ENCODE peak calls at places on chromosomes 6 and 20, in seven cellular contexts. B is cardiac muscle cell, M is iPS DF 6.9, W is colonic mucosa, K is DND-41, H is Peyer's patch, T is fibroblast of lung. F is an unnamed sample. For H3K9me3 and H3K36me3, the result is how much of the 10 kb centered on the place peaks cover.

GRCh38 chr6:158663465-158664167 is 13.8 kb downstream of the SYTL3 start:
- DNase-seq in B (no peak), M (no peak), W (no peak), K (no peak), H (no peak), T (no peak), F (no peak)

GRCh38 chr20:48941467-48941866 is 20.0 kb downstream of the ARFGEF2 start:
- DNase-seq in B (no peak), M (no peak), W (no peak), K (no peak), H (no peak), T (no peak), F (peak)

GRCh38 chr20:34268851-34269668 is 27.8 kb downstream of the ASIP start:
- DNase-seq in B (peak), M (no peak), W (peak), K (no peak), H (peak), T (peak), F (no peak)

GRCh38 chr6:118284736-118285360 is 263.2 kb upstream of the PLN start:
- DNase-seq in B (peak), M (no peak), W (no peak), K (no peak), H (no peak), T (peak), F (no peak)

GRCh38 chr6:52543729-52544324 is 33.0 kb downstream of the TRAM2 start:
- DNase-seq in B (peak), M (no peak), W (no peak), K (no peak), H (no peak), T (no peak), F (no peak)

GRCh38 chr6:3394671-3395070 is 62.2 kb downstream of the SLC22A23 start:
- DNase-seq in B (no peak), M (no peak), W (no peak), K (no peak), H (no peak), T (no peak), F (no peak)

GRCh38 chr6:72952808-72953630 is 272.3 kb downstream of the KHDC1L start:
- DNase-seq in B (peak), M (no peak), W (no peak), K (no peak), H (no peak), T (peak), F (no peak)

GRCh38 chr20:53291548-53291947 is 302.1 kb downstream of the ZNF217 start:
- DNase-seq in B (no peak), M (peak), W (no peak), K (peak), H (no peak), T (no peak), F (no peak)

GRCh38 chr6:91476000-91476399 is 889.1 kb upstream of the MAP3K7 start:
- DNase-seq in B (peak), M (no peak), W (peak), K (peak), H (no peak), T (peak), F (no peak)

GRCh38 chr20:50891138-50891537 is 40.1 kb downstream of the ADNP start:
- DNase-seq in B (peak), M (no peak), W (no peak), K (no peak), H (no peak), T (peak), F (no peak)

GRCh38 chr6:53916804-53917463 is 122.1 kb downstream of the LRRC1 start:
- DNase-seq in B (no peak), M (no peak), W (no peak), K (no peak), H (no peak), T (no peak), F (no peak)

GRCh38 chr6:5730586-5731263 is 276.0 kb downstream of the NRN1 start:
- DNase-seq in B (peak), M (no peak), W (no peak), K (no peak), H (no peak), T (peak), F (no peak)

DNA sequence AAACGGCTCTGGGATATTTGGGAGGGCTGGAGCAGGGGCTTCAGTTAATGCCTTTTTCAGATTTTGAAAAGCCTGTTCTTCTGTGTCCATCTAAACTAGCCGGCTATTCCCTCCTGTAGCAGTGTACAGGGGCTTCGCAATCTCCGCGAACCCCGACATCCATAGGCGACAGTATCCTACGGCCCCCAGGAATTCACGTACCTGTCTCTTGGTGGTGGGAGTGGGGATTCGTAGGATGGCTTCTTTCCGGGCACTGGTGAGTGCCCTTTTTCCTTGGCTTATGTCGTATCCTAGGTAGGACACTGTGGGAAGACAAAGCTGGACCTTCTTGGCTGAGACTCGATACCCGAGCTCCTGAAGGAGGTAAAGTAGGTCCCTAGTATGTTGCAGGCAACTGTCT is 153.1 kb downstream of the TRIM27 start:
- DNase-seq in B (no peak), M (no peak), W (no peak), K (no peak), H (no peak), T (no peak), F (no peak)
- H3K9me3 ChIP-seq in B (under half), M (under half), W (under half), K (under half), H (under half), T (under half), F (under half)

DNA sequence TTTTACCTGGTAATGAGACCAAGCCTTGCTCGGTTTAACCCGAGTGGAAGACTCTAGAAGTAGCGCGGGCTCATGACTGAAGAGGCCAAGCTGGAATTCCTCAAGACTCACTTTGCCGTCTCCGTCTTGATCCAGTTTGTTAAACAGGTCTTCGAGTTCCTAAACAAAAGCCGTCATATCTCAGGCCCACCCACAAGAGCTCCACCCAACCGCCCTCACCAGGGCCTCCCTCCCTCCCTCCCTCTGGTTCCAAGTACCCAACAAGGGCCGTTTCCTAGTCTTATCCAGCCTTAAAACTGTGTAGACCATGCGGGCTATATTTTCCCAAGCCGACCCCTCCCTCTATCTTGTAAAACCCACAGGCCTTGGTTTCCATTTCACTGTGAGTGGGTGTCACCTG is 81.4 kb downstream of the NINL start:
- DNase-seq in B (no peak), M (no peak), W (no peak), K (no peak), H (no peak), T (no peak), F (no peak)
- H3K36me3 ChIP-seq in B (under half), M (under half), W (under half), K (half or more), H (under half), T (under half), F (under half)

GRCh38 chr6:169387809-169388383 is 134.2 kb upstream of the THBS2 start:
- DNase-seq in B (no peak), M (no peak), W (no peak), K (no peak), H (no peak), T (no peak), F (no peak)
- H3K27ac ChIP-seq in B (no peak), M (no peak), W (no peak), K (no peak), H (no peak), T (no peak), F (no peak)

DNA sequence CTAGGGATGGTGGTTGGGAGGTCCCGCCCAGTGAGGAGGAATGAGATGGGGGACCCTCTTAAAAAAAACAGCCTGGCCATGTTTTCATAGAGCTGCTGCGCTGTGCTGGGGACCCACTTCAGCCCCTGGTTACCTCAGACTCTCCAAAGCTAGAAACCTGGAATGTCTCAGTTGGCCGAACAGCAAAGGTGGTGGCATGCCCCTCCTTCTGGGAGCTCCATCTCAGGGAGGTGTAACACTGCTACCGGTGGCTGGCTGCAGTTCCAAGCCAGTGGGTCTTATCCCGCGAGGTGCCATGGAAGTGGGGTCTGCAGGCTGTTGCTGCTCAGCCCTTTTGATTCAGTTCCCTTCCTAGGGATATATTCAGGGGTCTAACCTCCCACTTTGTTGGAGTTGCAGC is 35.7 kb upstream of the TFB1M start:
- DNase-seq in B (no peak), M (no peak), W (no peak), K (no peak), H (no peak), T (no peak), F (no peak)
- H3K9me3 ChIP-seq in B (under half), M (under half), W (under half), K (under half), H (under half), T (under half), F (under half)

GRCh38 chr6:82904860-82905259 is 160.8 kb downstream of the UBE3D start:
- DNase-seq in B (no peak), M (no peak), W (no peak), K (no peak), H (no peak), T (no peak), F (no peak)
- H3K36me3 ChIP-seq in B (under half), M (under half), W (under half), K (under half), H (under half), T (under half), F (under half)

GRCh38 chr20:10621159-10621558 is 52.6 kb downstream of the JAG1 start:
- DNase-seq in B (no peak), M (no peak), W (no peak), K (no peak), H (no peak), T (no peak), F (no peak)

GRCh38 chr20:10626896-10627295 is 46.9 kb downstream of the JAG1 start:
- DNase-seq in B (peak), M (no peak), W (no peak), K (no peak), H (no peak), T (peak), F (no peak)

GRCh38 chr20:10625641-10626040 is 48.2 kb downstream of the JAG1 start:
- DNase-seq in B (no peak), M (no peak), W (no peak), K (no peak), H (no peak), T (no peak), F (no peak)

GRCh38 chr20:10619427-10619826 is 54.4 kb downstream of the JAG1 start:
- DNase-seq in B (peak), M (no peak), W (no peak), K (no peak), H (no peak), T (peak), F (peak)

DNA sequence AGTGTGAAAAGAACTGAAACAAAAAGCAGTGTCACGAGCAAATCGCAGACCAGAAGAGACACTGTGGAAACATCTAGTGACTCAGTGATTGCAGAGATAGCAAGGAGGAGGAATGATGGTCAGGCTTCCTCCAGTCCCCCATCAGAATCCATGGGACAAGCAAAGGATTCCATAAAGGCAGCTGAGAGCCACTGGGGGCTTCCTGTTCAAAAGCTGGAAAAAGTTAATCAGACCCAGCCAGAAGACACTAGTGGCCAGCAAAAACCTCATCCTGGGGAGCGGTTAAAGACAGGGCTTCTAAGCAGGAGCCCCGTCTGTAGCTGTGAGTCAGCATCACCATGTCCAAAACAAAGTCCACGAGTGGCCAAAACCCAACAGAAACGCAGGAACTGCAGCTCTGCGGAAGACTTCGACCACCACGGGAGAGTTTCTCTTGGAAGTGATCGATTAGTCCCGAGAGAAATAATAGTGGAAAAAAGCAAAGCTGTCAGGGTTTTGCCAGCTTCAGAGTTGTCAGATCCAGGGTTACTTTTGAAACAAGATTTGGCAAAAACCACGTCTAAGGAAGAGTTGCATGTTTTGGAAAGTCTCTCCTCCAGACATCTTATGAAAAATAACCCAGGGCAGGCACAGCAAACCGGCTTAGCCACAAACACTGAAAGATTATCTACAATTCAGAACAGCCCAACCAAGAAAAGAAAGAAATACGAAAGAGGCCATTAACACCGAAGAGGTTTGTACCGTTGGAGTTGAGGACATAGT is 51.0 kb downstream of the JAG1 start:
- DNase-seq in B (peak), M (no peak), W (no peak), K (no peak), H (no peak), T (peak), F (no peak)
- H3K27ac ChIP-seq in B (no peak), M (no peak), W (peak), K (no peak), H (peak), T (peak), F (no peak)

GRCh38 chr6:133741375-133741861 is 147.5 kb upstream of the TCF21 start:
- DNase-seq in B (peak), M (no peak), W (no peak), K (no peak), H (no peak), T (peak), F (no peak)
- H3K9me3 ChIP-seq in B (under half), M (under half), W (under half), K (under half), H (under half), T (under half), F (under half)

GRCh38 chr20:31785089-31785488 is 34.1 kb upstream of the MYLK2 start:
- DNase-seq in B (no peak), M (no peak), W (no peak), K (no peak), H (no peak), T (no peak), F (no peak)

GRCh38 chr20:31780839-31781238 is 38.3 kb upstream of the MYLK2 start:
- DNase-seq in B (no peak), M (no peak), W (no peak), K (no peak), H (no peak), T (no peak), F (no peak)

GRCh38 chr20:31781945-31782344 is 37.2 kb upstream of the MYLK2 start:
- DNase-seq in B (no peak), M (no peak), W (no peak), K (no peak), H (no peak), T (no peak), F (no peak)
- H3K36me3 ChIP-seq in B (under half), M (under half), W (under half), K (half or more), H (under half), T (under half), F (half or more)

GRCh38 chr20:828987-829386 is 4.5 kb upstream of the FAM110A start:
- DNase-seq in B (peak), M (no peak), W (peak), K (no peak), H (no peak), T (no peak), F (no peak)

GRCh38 chr20:831251-831650 is 2.3 kb upstream of the FAM110A start:
- DNase-seq in B (no peak), M (no peak), W (no peak), K (no peak), H (no peak), T (no peak), F (no peak)

GRCh38 chr20:831956-832355 is 1.6 kb upstream of the FAM110A start:
- DNase-seq in B (no peak), M (no peak), W (no peak), K (no peak), H (no peak), T (no peak), F (no peak)

GRCh38 chr20:829531-829930 is 4.0 kb upstream of the FAM110A start:
- DNase-seq in B (peak), M (no peak), W (no peak), K (no peak), H (no peak), T (no peak), F (no peak)

DNA sequence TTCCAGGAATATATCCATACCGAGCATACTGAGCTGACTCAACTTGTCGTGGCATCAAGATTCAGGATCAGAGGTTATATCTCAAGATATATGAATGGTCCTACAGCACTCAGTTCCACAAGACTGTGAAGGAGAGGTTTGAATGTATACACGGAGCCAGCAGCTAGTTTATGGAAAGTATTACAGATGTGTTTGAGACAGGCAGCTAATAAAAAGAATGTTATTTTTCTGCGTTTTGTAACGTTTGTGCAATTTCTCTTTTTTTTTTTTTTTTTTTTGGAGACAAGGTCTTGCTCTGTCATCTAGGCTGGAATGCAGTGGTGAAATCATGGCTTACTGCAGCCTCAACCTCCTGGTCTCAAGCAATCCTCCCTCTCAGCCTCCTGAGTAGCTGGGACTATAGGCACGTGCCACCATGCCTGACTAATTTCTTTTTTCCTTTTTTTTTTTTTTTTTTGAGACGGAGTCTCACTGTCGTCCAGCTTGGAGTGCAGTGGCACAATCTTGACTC is 3.4 kb upstream of the FAM110A start:
- DNase-seq in B (peak), M (no peak), W (no peak), K (no peak), H (no peak), T (peak), F (no peak)
- H3K27ac ChIP-seq in B (peak), M (no peak), W (no peak), K (no peak), H (no peak), T (peak), F (no peak)